ENCODE peak calls at places on chromosomes 7 and 10, in five cellular contexts. I is GM20000, X is RWPE1, J is neural crest cell, F is H9. Q is an unnamed sample.

GRCh38 chr7:138919256-138919655 is 61.9 kb downstream of the KIAA1549 start:
- DNase-seq in F (no peak), J (no peak), X (no peak), I (no peak), Q (no peak)

GRCh38 chr10:29634105-29634504 is 666 bp downstream of the SVIL start:
- DNase-seq in F (no peak), I (no peak), X (no peak), J (no peak), Q (no peak)

GRCh38 chr7:70775570-70776156 is 356.3 kb upstream of the GALNT17 start:
- DNase-seq in J (no peak), F (no peak), I (no peak), X (no peak), Q (no peak)

GRCh38 chr7:636396-636795 is 90.1 kb upstream of the DNAAF5 start:
- DNase-seq in F (no peak), X (no peak), J (no peak), I (peak), Q (peak)

GRCh38 chr7:55254596-55255500 is 110.3 kb upstream of the LANCL2 start:
- DNase-seq in I (peak), F (peak), J (peak), X (peak), Q (peak)

GRCh38 chr10:9209105-9209798 is 1154.8 kb downstream of the GATA3 start:
- DNase-seq in X (peak), I (peak), F (peak), J (peak), Q (peak)

GRCh38 chr7:148973256-148973655 is 55.0 kb downstream of the PDIA4 start:
- DNase-seq in X (no peak), I (no peak), J (no peak), F (no peak), Q (no peak)

GRCh38 chr7:157674027-157674714 is 337.4 kb downstream of the DNAJB6 start:
- DNase-seq in I (no peak), X (no peak), F (peak), J (no peak), Q (no peak)

DNA sequence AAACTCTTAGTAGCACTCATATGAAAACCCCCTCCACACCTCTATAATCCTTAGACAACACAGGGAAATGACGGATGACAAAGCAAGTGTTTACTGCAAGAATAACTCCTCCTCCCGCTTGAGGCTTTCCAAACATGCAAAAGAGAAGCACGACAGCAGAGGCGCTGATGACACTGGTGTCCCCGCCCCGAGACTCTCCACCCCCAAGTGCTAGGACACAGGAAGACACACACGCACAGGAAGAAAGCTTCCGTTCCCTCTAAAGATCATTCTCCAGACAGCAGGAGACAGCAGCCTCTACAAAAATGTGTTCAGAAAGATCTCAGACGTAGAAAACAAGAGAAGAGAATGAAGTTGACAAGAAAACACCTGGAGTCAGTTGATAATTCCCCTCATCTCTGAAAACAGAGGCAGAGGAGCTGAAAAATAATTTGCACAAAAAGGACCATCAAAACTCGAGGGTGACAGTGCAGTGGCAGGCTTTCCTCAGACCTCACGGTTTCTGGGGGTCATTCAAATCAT is 90.2 kb downstream of the DLG5 start:
- DNase-seq in X (no peak), J (peak), I (peak), F (no peak), Q (peak)
- TF ChIP-seq CTCF in X (no peak), J (no peak), I (no peak), F (no peak), Q (no peak)

GRCh38 chr10:24723788-24724380 is at the start of gene ARHGAP21:
- DNase-seq in I (peak), J (peak), X (peak), F (peak), Q (peak)

GRCh38 chr10:24721254-24722106 is 2.2 kb downstream of the ARHGAP21 start:
- DNase-seq in I (no peak), J (peak), X (no peak), F (peak), Q (no peak)

GRCh38 chr10:24723386-24723787 is 300 bp downstream of the ARHGAP21 start:
- DNase-seq in I (no peak), F (no peak), J (no peak), X (no peak), Q (peak)

GRCh38 chr10:24722131-24722675 is 1.5 kb downstream of the ARHGAP21 start:
- DNase-seq in X (no peak), F (no peak), I (no peak), J (no peak), Q (no peak)

GRCh38 chr10:24722676-24723385 is 856 bp downstream of the ARHGAP21 start:
- DNase-seq in J (peak), X (no peak), I (peak), F (peak), Q (peak)
- TF ChIP-seq CTCF in J (peak), X (no peak), I (no peak), F (no peak), Q (no peak)

DNA sequence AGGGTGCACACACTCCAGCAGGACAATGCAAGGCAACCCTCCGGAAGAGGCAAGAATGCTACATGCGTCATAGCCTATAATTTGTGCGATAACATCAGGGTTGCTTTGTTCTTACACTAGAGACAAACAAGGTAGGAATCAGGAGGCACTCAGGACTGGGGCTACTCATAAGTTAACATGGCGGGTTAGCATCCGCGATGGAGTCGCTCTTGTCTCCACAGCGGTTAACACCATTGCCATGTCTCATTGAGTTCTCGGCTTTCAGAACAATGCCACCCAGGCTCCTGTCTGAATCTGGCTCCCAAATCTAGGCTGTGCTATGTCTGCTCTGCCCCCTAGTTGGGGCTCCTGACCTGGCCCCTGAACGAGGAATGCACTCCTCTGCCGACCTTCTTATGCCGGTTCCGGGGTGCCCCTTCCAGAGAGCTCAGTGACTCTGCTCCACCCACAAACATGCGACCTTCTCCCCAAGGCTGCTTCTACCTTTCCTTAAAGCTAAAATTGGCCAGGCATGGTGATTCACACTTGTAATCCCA is 24.9 kb upstream of the SLF2 start:
- DNase-seq in I (no peak), F (peak), X (no peak), J (no peak), Q (no peak)
- TF ChIP-seq CTCF in I (no peak), F (no peak), X (no peak), J (no peak), Q (no peak)

GRCh38 chr7:5693529-5693928 is 87.9 kb downstream of the RNF216 start:
- DNase-seq in J (no peak), X (peak), F (no peak), I (peak), Q (no peak)

GRCh38 chr7:5690931-5691461 is 90.5 kb downstream of the RNF216 start:
- DNase-seq in I (no peak), J (no peak), X (no peak), F (no peak), Q (no peak)

GRCh38 chr7:5691536-5692090 is 89.8 kb downstream of the RNF216 start:
- DNase-seq in X (no peak), J (no peak), F (no peak), I (no peak), Q (no peak)

GRCh38 chr7:5692845-5693278 is 88.6 kb downstream of the RNF216 start:
- DNase-seq in X (peak), F (no peak), J (no peak), I (no peak), Q (no peak)

DNA sequence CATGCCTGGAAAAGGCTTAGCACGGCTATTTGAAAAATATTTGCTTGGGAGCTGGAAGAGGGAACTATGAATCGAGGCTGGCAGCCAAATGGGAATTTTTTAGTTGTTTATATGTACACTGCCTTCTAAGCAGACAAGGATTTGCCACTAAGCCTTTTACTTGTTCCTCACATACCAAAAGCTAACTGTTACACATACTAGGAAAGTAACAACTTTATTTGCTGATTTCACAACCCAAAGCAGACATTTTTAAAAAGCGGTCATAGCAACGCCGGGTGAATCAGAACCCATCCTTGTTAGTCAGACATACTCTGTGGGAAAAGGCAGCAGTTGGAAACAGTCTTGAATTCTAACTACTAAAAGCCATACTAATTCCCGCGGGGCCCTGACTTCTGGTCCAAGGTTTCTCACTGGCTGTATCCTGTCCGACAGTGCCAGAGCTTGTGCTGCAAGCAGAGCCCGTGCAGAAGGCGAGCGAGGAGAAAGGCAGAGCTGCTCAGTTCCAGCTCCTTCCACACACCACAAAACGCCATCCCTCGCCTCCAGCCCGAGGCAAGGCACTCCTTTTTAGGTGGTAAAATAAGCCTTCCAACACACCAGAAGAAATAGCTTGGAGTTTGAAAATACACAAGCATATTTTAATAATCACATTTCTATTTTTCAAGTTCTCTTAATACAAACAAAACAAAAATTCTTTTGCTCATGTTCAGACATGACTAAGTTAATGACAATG is 89.2 kb downstream of the RNF216 start:
- DNase-seq in I (no peak), J (no peak), F (no peak), X (peak), Q (no peak)
- TF ChIP-seq CTCF in I (no peak), J (no peak), F (no peak), X (no peak), Q (no peak)

GRCh38 chr10:13102002-13102794 is 2.2 kb downstream of the OPTN start:
- DNase-seq in J (no peak), X (no peak), F (no peak), I (peak), Q (no peak)

GRCh38 chr10:13095929-13096328 is 4.0 kb upstream of the OPTN start:
- DNase-seq in J (no peak), X (no peak), F (no peak), I (no peak), Q (no peak)

GRCh38 chr10:13099666-13100348 is at the start of gene OPTN:
- DNase-seq in X (peak), J (peak), F (peak), I (peak), Q (peak)

GRCh38 chr10:13100349-13101294 is 659 bp downstream of the OPTN start:
- DNase-seq in I (peak), F (peak), J (peak), X (peak), Q (no peak)

DNA sequence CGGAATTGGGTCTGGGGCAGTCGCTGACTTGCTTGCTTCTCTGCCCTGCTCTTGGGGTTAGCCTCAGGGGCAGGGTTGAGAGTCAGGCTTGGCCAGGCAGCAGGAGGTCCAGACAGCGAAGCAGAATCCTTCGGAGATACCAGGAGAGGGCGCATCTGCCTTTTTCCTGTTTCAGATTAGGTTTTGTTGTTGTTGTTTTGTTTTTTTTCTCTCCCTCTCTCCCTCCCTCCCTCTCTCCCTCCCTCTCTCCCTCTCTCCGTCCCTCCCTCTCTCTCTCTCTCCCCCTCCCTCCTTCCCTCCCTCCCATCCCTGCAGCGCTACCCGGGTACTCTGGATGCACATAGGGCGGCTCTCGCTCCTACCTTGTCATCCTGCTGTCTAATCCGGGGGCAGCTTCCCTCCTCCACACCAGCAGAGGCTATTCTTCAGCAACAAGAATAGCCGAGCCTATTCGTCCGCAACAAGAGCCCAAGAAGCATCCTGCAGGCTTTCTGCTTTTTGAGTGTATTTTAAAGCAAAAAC is 758 bp upstream of the OPTN start:
- DNase-seq in F (peak), J (peak), I (peak), X (peak), Q (peak)
- TF ChIP-seq CTCF in F (peak), J (no peak), I (peak), X (no peak), Q (no peak)

GRCh38 chr10:70820976-70821750 is 5.4 kb downstream of the SGPL1 start:
- DNase-seq in X (no peak), F (no peak), I (no peak), J (no peak), Q (no peak)
- TF ChIP-seq CTCF in X (no peak), F (peak), I (no peak), J (no peak), Q (no peak)

DNA sequence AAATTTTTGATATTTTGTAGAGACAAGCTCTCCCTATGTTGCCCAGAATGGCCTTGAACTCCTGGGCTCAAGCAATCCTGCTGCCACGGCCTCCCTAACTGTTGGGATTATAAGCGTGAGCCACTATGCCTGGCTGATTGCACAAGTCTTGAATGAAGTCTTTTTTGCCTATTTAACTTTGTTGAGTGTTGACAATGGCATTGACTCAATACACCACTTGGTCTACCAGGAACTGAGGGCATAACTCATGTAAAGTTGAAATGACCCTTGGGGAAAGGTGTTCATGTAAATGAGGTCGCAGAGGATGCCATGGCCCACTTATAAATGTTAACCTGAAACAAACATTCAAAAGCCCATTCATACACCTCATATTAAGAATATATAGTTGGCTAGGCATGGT is 7.4 kb upstream of the UCMA start:
- DNase-seq in J (no peak), X (no peak), I (no peak), F (no peak), Q (no peak)
- TF ChIP-seq CTCF in J (no peak), X (no peak), I (no peak), F (no peak), Q (no peak)

Q was measured in natural killer cell.